ENCODE peak calls at places on chromosomes 7 and 10, in five cellular contexts. V is A549, M is GM12864, T is IMR-90, J is astrocyte of the spinal cord. P is an unnamed sample.

GRCh38 chr7:148503900-148504487 is 86.6 kb upstream of the C7orf33 start:
- DNase-seq in V (peak), M (no peak), T (peak), J (peak), P (peak)

GRCh38 chr7:37349979-37350590 is 98.6 kb downstream of the ELMO1 start:
- DNase-seq in V (no peak), M (no peak), T (no peak), J (no peak), P (no peak)

GRCh38 chr10:1153805-1154351 is 97.7 kb downstream of the WDR37 start:
- DNase-seq in V (no peak), M (no peak), T (no peak), J (no peak), P (no peak)

GRCh38 chr7:98800996-98801395 is 68.8 kb downstream of the TMEM130 start:
- DNase-seq in V (no peak), M (no peak), T (no peak), J (no peak), P (peak)

GRCh38 chr7:108016841-108017775 is 14.1 kb upstream of the LAMB1 start:
- DNase-seq in V (peak), M (no peak), T (peak), J (peak), P (peak)

GRCh38 chr10:78457804-78458483 is 424.3 kb downstream of the RPS24 start:
- DNase-seq in V (peak), M (no peak), T (peak), J (peak), P (no peak)

GRCh38 chr10:34216348-34216908 is 598.7 kb downstream of the PARD3 start:
- DNase-seq in V (no peak), M (no peak), T (peak), J (no peak), P (no peak)

GRCh38 chr7:77575187-77575586 is 38.1 kb downstream of the PTPN12 start:
- DNase-seq in V (no peak), M (no peak), T (no peak), J (no peak), P (no peak)

GRCh38 chr10:101142533-101143353 is 11.6 kb downstream of the TLX1 start:
- DNase-seq in V (no peak), M (no peak), T (no peak), J (no peak), P (no peak)

GRCh38 chr10:15200626-15201025 is 32.1 kb upstream of the NMT2 start:
- DNase-seq in V (peak), M (no peak), T (peak), J (peak), P (no peak)

GRCh38 chr7:14197280-14197679 is 207.8 kb upstream of the ETV1 start:
- DNase-seq in V (no peak), M (no peak), T (no peak), J (peak), P (no peak)

GRCh38 chr7:13797545-13797944 is 191.9 kb downstream of the ETV1 start:
- DNase-seq in V (no peak), M (no peak), T (no peak), J (peak), P (no peak)

GRCh38 chr10:124120410-124121061 is 27.1 kb upstream of the CHST15 start:
- DNase-seq in V (no peak), M (no peak), T (no peak), J (no peak), P (no peak)

GRCh38 chr7:105890290-105890997 is 14.0 kb upstream of the ATXN7L1 start:
- DNase-seq in V (no peak), M (no peak), T (peak), J (peak), P (no peak)

GRCh38 chr10:86191166-86191565 is 175.4 kb downstream of the GRID1 start:
- DNase-seq in V (no peak), M (no peak), T (no peak), J (no peak), P (no peak)

GRCh38 chr10:84907461-84908010 is 579.1 kb downstream of the CCSER2 start:
- DNase-seq in V (no peak), M (no peak), T (no peak), J (no peak), P (no peak)

GRCh38 chr7:129295015-129295423 is 70.2 kb downstream of the AHCYL2 start:
- DNase-seq in V (no peak), M (no peak), T (peak), J (peak), P (no peak)

GRCh38 chr10:70034252-70034651 is 18.4 kb upstream of the MACROH2A2 start:
- DNase-seq in V (no peak), M (no peak), T (no peak), J (no peak), P (no peak)

GRCh38 chr7:47536705-47537611 is 45.0 kb downstream of the TNS3 start:
- DNase-seq in V (no peak), M (no peak), T (peak), J (peak), P (no peak)

GRCh38 chr7:28815369-28815927 is 142.7 kb downstream of the TRIL start:
- DNase-seq in V (no peak), M (no peak), T (no peak), J (no peak), P (peak)

GRCh38 chr10:26437637-26438461 is at the start of gene APBB1IP:
- DNase-seq in V (no peak), M (peak), T (no peak), J (no peak), P (peak)

GRCh38 chr10:3652886-3653285 is 132.1 kb downstream of the KLF6 start:
- DNase-seq in V (no peak), M (no peak), T (peak), J (no peak), P (no peak)

GRCh38 chr7:65750511-65751344 is 122.1 kb upstream of the VKORC1L1 start:
- DNase-seq in V (peak), M (peak), T (peak), J (peak), P (peak)
- TF ChIP-seq CTCF in V (no peak), M (no peak), T (no peak), J (no peak), P (no peak)

DNA sequence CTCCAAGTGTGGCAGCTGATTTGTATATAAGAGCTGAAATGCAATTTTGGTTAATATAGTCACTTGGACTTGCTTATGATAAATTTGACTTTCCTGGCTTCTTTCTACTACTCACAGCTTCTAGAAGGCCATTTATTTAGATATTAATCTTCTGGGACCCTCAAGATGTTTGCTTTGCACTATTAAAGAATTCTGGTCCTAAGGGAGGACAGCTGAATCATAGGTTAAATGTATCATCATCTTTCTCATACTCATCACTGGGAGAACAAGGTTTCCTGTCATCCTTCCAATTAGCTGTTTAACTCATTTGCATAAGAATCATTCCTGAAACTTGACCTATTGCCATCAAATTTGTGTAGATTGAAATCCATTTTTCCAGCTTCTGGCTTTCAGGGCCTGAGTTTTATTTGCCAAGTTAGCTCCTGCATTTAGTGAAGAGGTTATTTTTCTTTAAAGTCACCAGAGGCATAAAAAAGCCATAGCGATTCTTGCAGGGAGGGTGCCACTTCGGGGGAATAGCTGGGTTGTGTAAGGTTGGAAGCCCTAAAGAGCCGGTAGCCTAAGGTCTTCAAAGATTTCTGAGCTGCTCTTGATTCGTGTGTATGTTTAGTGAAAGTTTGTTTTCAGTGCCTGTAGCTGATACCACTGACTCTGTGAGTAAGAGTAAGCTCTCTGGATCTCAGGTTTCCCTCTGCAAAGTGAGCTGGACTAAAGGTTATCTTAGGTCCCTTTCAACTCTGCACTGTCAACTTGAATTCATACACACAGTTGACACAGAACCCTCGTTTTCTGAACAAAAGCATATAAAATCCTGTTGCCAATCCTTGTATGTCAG is 4.2 kb downstream of the MAP3K8 start:
- DNase-seq in V (no peak), M (no peak), T (peak), J (no peak), P (peak)
- H3K4me3 ChIP-seq in V (peak), M (peak), T (no peak), J (no peak), P (peak)

DNA sequence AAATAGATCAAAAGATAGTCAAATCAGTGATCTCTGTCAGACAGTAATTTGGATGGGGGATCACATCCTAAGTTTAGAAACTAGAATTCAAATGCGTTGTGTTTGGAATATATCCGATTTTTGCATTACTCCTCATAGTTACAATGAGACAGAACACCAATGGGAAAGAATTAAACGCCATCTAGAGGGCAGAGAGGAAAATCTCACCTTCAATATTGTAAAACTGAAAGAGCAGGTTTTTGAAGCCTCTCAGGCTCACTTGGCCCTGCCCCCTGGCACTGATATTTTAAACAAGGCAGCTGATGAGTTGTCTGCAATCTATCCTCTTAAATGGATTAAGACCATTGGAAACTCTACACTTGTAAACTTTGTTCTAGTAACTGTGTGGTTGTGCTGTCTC is 17.7 kb downstream of the FRG2B start:
- DNase-seq in V (peak), M (no peak), T (no peak), J (no peak), P (no peak)
- TF ChIP-seq CTCF in V (peak), M (peak), T (peak), J (peak), P (peak)

DNA sequence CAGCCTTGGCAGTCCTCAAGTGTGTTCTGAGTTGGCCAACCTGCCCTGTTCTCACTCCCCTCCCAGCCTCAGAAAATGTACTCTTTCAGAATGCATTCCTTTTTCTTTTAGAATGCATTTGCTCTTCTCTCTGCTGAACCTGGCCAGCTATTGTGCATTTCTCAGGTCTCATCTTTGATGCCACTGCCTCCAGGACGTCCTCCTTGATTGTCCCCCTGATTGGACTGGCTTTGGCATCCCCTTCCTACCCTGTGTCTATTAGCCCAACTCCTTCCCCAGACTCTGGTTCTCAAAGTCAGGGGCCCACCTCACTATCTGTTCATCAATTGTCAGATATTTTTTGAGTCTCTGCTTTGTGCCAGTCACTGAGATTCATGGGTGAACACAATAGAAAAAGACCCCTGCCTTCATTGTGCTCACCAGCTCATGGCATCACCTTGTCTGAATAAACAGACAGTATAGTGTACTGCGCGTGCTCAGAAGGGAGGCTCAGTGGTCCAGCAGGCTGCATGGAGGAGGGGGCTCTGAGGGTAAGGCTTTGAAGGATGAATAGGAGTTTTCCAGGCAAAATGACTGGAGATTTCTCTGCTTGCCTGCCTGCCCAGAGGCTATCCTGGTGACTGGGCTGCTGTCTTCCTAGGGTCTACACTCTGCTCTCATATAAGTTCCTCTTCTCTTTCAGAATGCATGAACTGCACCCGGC is 96.5 kb downstream of the MYL10 start:
- DNase-seq in V (no peak), M (no peak), T (no peak), J (no peak), P (no peak)
- H3K4me3 ChIP-seq in V (no peak), M (no peak), T (no peak), J (no peak), P (no peak)